ENCODE peak calls at places on chromosomes 3 and 15, in seven cellular contexts. O is lung microvascular endothelial cell, H is Calu3, B is fibroblast of gingiva, R is uterus, Q is NCI-H524, G is HAP-1. Z is an unnamed sample.

GRCh38 chr3:63354160-63354559 is 76.1 kb downstream of the SYNPR start:
- DNase-seq in H (no peak), Q (no peak), G (no peak), B (no peak), O (no peak), R (no peak), Z (no peak)

GRCh38 chr15:56760186-56760585 is 26.9 kb upstream of the ZNF280D start:
- DNase-seq in H (peak; percentile 51), Q (peak; percentile 73), R (no peak), G (peak; percentile 73), B (peak; percentile 16), O (no peak), Z (no peak)

GRCh38 chr3:29694783-29695182 is 413.9 kb downstream of the RBMS3 start:
- DNase-seq in O (peak; percentile 93), H (peak; percentile 33), Q (no peak), R (no peak), G (peak; percentile 23), B (peak; percentile 86), Z (peak; percentile 85)

GRCh38 chr15:89799011-89799924 is 15.4 kb downstream of the ANPEP start:
- DNase-seq in Q (peak; percentile 12), H (no peak), B (no peak), G (no peak), R (no peak), O (no peak), Z (no peak)

GRCh38 chr3:197749315-197749600 is 425 bp upstream of the FYTTD1 start:
- DNase-seq in B (peak; percentile 38), H (no peak), R (no peak), Q (peak; percentile 85), O (peak; percentile 57), G (peak; percentile 74), Z (peak; percentile 53)

GRCh38 chr3:147195896-147196295 is 210.4 kb downstream of the ZIC4 start:
- DNase-seq in R (no peak), B (peak; percentile 4), H (no peak), G (no peak), Q (no peak), O (no peak), Z (no peak)

GRCh38 chr15:60582370-60583036 is 103.6 kb upstream of the ICE2 start:
- DNase-seq in R (no peak), Q (no peak), G (no peak), B (no peak), H (no peak), O (peak; percentile 76), Z (no peak)

GRCh38 chr15:77656294-77656693 is 23.6 kb upstream of the LINGO1 start:
- DNase-seq in H (no peak), G (no peak), O (no peak), R (no peak), B (no peak), Q (peak; percentile 80), Z (no peak)

GRCh38 chr3:188458761-188459160 is 304.8 kb downstream of the LPP start:
- DNase-seq in G (no peak), H (no peak), Q (no peak), O (no peak), R (no peak), B (peak; percentile 62), Z (no peak)

GRCh38 chr3:11467875-11468274 is 175.8 kb downstream of the VGLL4 start:
- DNase-seq in R (no peak), Q (no peak), H (no peak), G (no peak), B (peak; percentile 46), O (no peak), Z (no peak)

GRCh38 chr3:172776049-172776717 is 25.7 kb downstream of the ECT2 start:
- DNase-seq in H (no peak), O (no peak), R (no peak), Q (no peak), B (peak; percentile 79), G (no peak), Z (no peak)

GRCh38 chr3:79339846-79340245 is 428.0 kb downstream of the ROBO1 start:
- DNase-seq in O (no peak), G (no peak), B (no peak), Q (no peak), H (peak; percentile 3), R (no peak), Z (no peak)

GRCh38 chr15:78641876-78642275 is 866 bp upstream of the CHRNB4 start:
- DNase-seq in H (no peak), G (no peak), B (no peak), Q (no peak), R (no peak), O (no peak), Z (no peak)

GRCh38 chr15:75366163-75366562 is 2.2 kb downstream of the MAN2C1 start:
- DNase-seq in G (no peak), O (no peak), R (no peak), H (no peak), B (no peak), Q (no peak), Z (no peak)

GRCh38 chr15:74179983-74180688 is 6.6 kb downstream of the ISLR start:
- DNase-seq in H (no peak), O (peak; percentile 68), Q (peak; percentile 61), R (peak; percentile 66), B (no peak), G (no peak), Z (peak; percentile 55)

GRCh38 chr15:90463381-90463780 is 66.3 kb upstream of the CRTC3 start:
- DNase-seq in H (no peak), O (peak; percentile 96), Q (no peak), B (peak; percentile 81), R (no peak), G (no peak), Z (no peak)

GRCh38 chr3:48064292-48064829 is 48.1 kb upstream of the MAP4 start:
- DNase-seq in Q (no peak), O (peak; percentile 9), B (no peak), G (no peak), H (no peak), R (no peak), Z (no peak)

GRCh38 chr15:65377976-65378366 is at the start of gene IGDCC3:
- DNase-seq in O (no peak), Q (peak; percentile 40), G (peak; percentile 95), B (no peak), R (no peak), H (no peak), Z (no peak)